ENCODE peak calls at places on chromosome 15, in four cellular contexts. A, G, V and T are unnamed samples.

GRCh38 chr15:80695099-80695910 is at the start of gene ABHD17C:
- DNase-seq in V (peak; percentile 75), G (peak; percentile 37), A (peak; percentile 72), T (peak; percentile 55)

GRCh38 chr15:40441736-40442531 is 1.2 kb downstream of the BAHD1 start:
- DNase-seq in A (no peak), V (peak; percentile 68), G (no peak), T (peak; percentile 23)

GRCh38 chr15:74920472-74920871 is 13.8 kb upstream of the FAM219B start:
- DNase-seq in V (no peak), A (no peak), G (peak; percentile 18), T (no peak)

GRCh38 chr15:34999906-35000305 is 11.8 kb upstream of the ZNF770 start:
- DNase-seq in G (no peak), A (no peak), V (no peak), T (no peak)

GRCh38 chr15:74598126-74598842 is 17.4 kb upstream of the CLK3 start:
- DNase-seq in A (peak; percentile 98), V (peak; percentile 96), G (peak; percentile 80), T (peak; percentile 97)

GRCh38 chr15:26214290-26214689 is 351.2 kb upstream of the ATP10A start:
- DNase-seq in V (no peak), G (no peak), A (no peak), T (no peak)

GRCh38 chr15:25770031-25770430 is 93.1 kb downstream of the ATP10A start:
- DNase-seq in V (no peak), A (no peak), G (no peak), T (no peak)

GRCh38 chr15:73399163-73399562 is 30.4 kb upstream of the HCN4 start:
- DNase-seq in G (no peak), V (no peak), A (no peak), T (no peak)

GRCh38 chr15:64443747-64444621 is 16.4 kb upstream of the ZNF609 start:
- DNase-seq in A (peak; percentile 9), G (peak; percentile 69), V (no peak), T (no peak)

GRCh38 chr15:22968356-22968755 is 11.8 kb downstream of the CYFIP1 start:
- DNase-seq in G (peak; percentile 93), A (peak; percentile 29), V (peak; percentile 68), T (no peak)

GRCh38 chr15:81962438-81962837 is 83.4 kb downstream of the MEX3B start:
- DNase-seq in G (no peak), V (no peak), A (no peak), T (no peak)

GRCh38 chr15:99108993-99109392 is 4.1 kb downstream of the SYNM start:
- DNase-seq in G (no peak), V (no peak), A (peak; percentile 70), T (no peak)

GRCh38 chr15:39854161-39854560 is 65.9 kb downstream of the GPR176 start:
- DNase-seq in G (no peak), V (no peak), A (no peak), T (no peak)

GRCh38 chr15:39509941-39510845 is 70.7 kb upstream of the THBS1 start:
- DNase-seq in G (no peak), A (no peak), V (no peak), T (no peak)

GRCh38 chr15:66703540-66703941 is 1.5 kb downstream of the SMAD6 start:
- DNase-seq in V (no peak), A (no peak), G (peak; percentile 22), T (no peak)

GRCh38 chr15:62727501-62727900 is 315.0 kb upstream of the TPM1 start:
- DNase-seq in A (no peak), G (no peak), V (no peak), T (no peak)
- H3K27ac ChIP-seq in A (no peak overlapping the region), G (no peak overlapping the region), V (no peak overlapping the region), T (no peak overlapping the region)

DNA sequence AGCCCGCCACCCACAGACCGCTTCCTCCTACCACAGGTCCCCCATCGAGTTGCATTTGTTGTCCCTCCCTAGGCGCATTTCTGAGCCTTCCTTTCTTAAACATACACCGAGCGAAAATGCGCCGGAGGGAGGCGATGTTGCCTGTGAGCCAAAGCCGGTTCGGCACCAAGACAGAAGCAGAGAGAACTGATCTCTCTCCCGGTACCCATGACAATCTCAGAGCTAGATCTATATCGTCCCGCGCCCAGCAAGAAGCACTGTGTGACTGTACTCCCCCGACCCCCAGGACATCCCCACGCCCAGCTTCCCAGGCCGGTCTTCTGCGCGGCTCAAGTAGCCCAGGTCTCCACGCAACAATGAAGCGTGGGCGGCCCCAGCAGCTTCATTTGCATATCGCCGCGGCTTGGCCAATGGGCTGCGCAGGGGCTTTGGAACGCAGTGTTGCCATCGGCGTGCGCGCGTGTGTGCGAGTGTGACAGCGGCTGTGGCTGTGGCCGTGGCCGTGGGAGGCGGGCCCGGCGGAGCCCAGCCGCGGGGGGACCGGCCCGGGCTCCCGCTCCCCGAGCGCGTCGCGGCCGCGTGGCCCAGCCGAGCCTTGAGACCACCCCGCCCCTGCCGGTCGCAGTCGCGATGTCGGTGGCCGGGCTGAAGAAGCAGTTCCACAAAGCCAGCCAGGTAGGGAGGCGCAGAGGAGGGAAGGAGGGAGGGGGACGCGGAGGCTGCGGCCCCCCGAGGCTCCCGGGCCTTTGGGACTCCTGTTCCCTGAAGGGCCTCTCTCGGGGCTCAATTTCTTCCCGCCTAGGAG is at the start of gene SH3GL3:
- DNase-seq in A (peak; percentile 91), V (peak; percentile 83), G (peak; percentile 66), T (peak; percentile 90)
- TF ChIP-seq CTCF in A (no peak), V (no peak), G (peak; percentile 67), T (peak; percentile 63)

DNA sequence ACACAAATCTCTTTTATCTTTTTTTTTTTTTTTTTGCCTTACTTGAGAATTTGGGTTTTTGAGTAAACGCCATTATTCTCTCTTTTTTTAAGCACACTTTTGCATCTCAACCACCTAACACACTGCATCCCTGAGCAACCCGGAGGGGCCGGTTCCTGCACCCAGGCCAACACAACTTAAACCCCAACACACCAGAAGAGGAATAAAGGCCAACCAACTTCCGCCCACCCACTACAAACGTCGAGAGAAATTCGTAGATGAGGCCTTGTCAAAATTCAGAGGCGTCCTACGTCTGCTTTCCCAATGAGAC is 389 bp upstream of the CCNB2 start:
- DNase-seq in A (no peak), V (no peak), G (no peak), T (no peak)
- H3K27ac ChIP-seq in A (no peak overlapping the region), V (no peak overlapping the region), G (peak overlapping the region; percentile 30), T (no peak overlapping the region)

GRCh38 chr15:31497838-31498237 is 171.2 kb downstream of the KLF13 start:
- DNase-seq in G (no peak), V (no peak), A (no peak), T (no peak)

GRCh38 chr15:31498756-31499155 is 172.1 kb downstream of the KLF13 start:
- DNase-seq in A (no peak), V (no peak), G (no peak), T (no peak)

GRCh38 chr15:31499953-31500808 is 173.5 kb downstream of the KLF13 start:
- DNase-seq in V (no peak), A (no peak), G (no peak), T (no peak)

GRCh38 chr15:31499236-31499952 is 172.8 kb downstream of the KLF13 start:
- DNase-seq in V (no peak), G (no peak), A (no peak), T (no peak)

GRCh38 chr15:31498329-31498728 is 171.7 kb downstream of the KLF13 start:
- DNase-seq in A (no peak), G (no peak), V (no peak), T (no peak)
- TF ChIP-seq CTCF in A (no peak), G (peak; percentile 23), V (no peak), T (no peak)

GRCh38 chr15:100112061-100112420 is 229.7 kb downstream of the ADAMTS17 start:
- DNase-seq in V (no peak), A (peak; percentile 54), G (no peak), T (no peak)

GRCh38 chr15:100109486-100110035 is 232.2 kb downstream of the ADAMTS17 start:
- DNase-seq in G (no peak), A (peak; percentile 46), V (no peak), T (no peak)

GRCh38 chr15:100113351-100114075 is 228.3 kb downstream of the ADAMTS17 start:
- DNase-seq in V (peak; percentile 79), G (no peak), A (no peak), T (no peak)

GRCh38 chr15:100112636-100113305 is 229.0 kb downstream of the ADAMTS17 start:
- DNase-seq in G (no peak), V (no peak), A (no peak), T (no peak)

GRCh38 chr15:100111103-100112060 is 230.4 kb downstream of the ADAMTS17 start:
- DNase-seq in G (peak; percentile 76), A (peak; percentile 80), V (peak; percentile 91), T (peak; percentile 37)
- H3K27ac ChIP-seq in G (peak overlapping the region; percentile 27), A (no peak overlapping the region), V (peak overlapping the region; percentile 84), T (peak overlapping the region; percentile 93)

GRCh38 chr15:76973906-76974305 is 21.0 kb upstream of the PSTPIP1 start:
- DNase-seq in A (no peak), G (no peak), V (no peak), T (no peak)

GRCh38 chr15:76972420-76973361 is 22.2 kb upstream of the PSTPIP1 start:
- DNase-seq in A (no peak), G (peak; percentile 13), V (no peak), T (no peak)

GRCh38 chr15:76973362-76973743 is 21.6 kb upstream of the PSTPIP1 start:
- DNase-seq in V (no peak), A (no peak), G (no peak), T (no peak)

GRCh38 chr15:76976572-76977270 is 18.2 kb upstream of the PSTPIP1 start:
- DNase-seq in G (no peak), V (no peak), A (no peak), T (no peak)

DNA sequence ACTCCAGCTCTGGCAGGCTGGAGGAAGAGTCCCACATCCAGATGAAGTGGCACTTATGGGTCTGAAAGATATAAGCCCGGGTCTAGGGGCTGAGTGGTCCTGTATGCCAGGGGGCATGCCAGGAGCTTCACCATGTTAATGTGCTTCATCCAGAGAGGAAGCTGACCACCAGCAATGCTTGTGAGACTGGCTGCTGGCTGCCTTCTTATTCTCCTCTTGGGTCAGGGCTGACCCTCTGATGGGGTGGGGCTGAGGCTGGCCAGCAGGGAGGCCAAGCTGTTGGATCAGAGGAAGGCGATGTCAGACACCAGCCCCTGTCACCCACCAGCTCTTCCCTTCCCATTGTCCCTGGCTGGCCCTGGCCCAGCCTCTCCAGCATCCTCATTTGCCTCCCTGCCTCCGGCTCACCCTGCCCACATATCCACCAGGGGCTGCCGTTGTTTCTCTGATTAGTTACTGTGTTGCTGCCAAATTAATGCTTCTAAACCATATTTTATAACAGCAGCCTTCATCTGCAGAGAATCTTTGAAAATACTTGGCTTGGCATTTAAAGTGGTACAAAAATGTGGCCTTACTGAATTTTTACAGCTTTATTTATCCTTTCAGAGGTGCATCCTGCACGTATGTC is 20.4 kb upstream of the PSTPIP1 start:
- DNase-seq in V (no peak), A (no peak), G (no peak), T (no peak)
- TF ChIP-seq CTCF in V (no peak), A (no peak), G (no peak), T (no peak)

DNA sequence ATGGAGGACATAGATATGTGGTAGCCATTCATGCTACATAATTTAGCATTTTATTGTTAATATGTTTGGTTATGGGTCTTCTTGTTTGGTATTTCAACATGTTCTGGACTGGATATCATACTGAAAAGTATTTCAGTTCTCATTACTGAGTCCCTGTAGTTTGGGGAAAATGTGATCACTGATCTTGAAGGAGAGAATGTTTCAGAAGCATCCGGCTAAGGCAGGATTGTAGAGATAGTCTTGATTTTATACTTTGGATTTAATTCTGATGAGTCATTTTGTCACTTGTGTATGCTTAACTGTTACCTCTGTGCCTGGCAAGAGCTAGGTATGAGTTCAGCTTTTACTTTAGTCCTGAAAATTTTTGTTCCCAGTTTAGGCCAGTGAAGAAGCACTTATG is 7.1 kb downstream of the CHD2 start:
- DNase-seq in G (no peak), A (no peak), V (no peak), T (no peak)
- H3K27ac ChIP-seq in G (peak overlapping the region; percentile 98), A (peak overlapping the region; percentile 94), V (peak overlapping the region; percentile 95), T (peak overlapping the region; percentile 99)

GRCh38 chr15:78284758-78285157 is 14.7 kb downstream of the SKIC8 start:
- DNase-seq in A (no peak), G (no peak), V (no peak), T (no peak)
- TF ChIP-seq CTCF in A (no peak), G (peak; percentile 47), V (no peak), T (no peak)